ENCODE peak calls at places on chromosomes 4 and X, in five cellular contexts. One of them, this sample, is unnamed.
A peak's percentile ranks its signal among the peaks of the same experiment; 100 is the strongest.

GRCh38 chrX:110944793-110945466 is 149.3 kb upstream of the CHRDL1 start:
- DNase-seq in SK-N-SH: peak; percentile 58
- DNase-seq in K562: no peak
- DNase-seq in HCT116: no peak
- DNase-seq in GM12878: no peak
- DNase-seq in this sample: no peak

GRCh38 chrX:130109429-130110378 is 593 bp downstream of the ELF4 start:
- DNase-seq in GM12878: no peak
- DNase-seq in HCT116: no peak
- DNase-seq in K562: peak; percentile 50
- DNase-seq in SK-N-SH: peak; percentile 61
- DNase-seq in this sample: no peak

GRCh38 chr4:63618883-63619573 is 790.2 kb downstream of the TECRL start:
- DNase-seq in SK-N-SH: no peak
- DNase-seq in HCT116: no peak
- DNase-seq in K562: no peak
- DNase-seq in GM12878: no peak
- DNase-seq in this sample: no peak

GRCh38 chrX:136872091-136872700 is 8.3 kb downstream of the RBMX start:
- DNase-seq in GM12878: no peak
- DNase-seq in HCT116: no peak
- DNase-seq in SK-N-SH: no peak
- DNase-seq in K562: no peak
- DNase-seq in this sample: no peak

GRCh38 chrX:341541-342101 is 23.0 kb upstream of the GTPBP6 start:
- DNase-seq in K562: no peak
- DNase-seq in GM12878: no peak
- DNase-seq in HCT116: no peak
- DNase-seq in SK-N-SH: no peak
- DNase-seq in this sample: no peak

GRCh38 chr4:96736352-96736889 is 896.5 kb downstream of the PDHA2 start:
- DNase-seq in K562: no peak
- DNase-seq in HCT116: peak; percentile 64
- DNase-seq in SK-N-SH: no peak
- DNase-seq in GM12878: no peak
- DNase-seq in this sample: peak; percentile 28

GRCh38 chr4:124640037-124640730 is 72.3 kb downstream of the ANKRD50 start:
- DNase-seq in K562: no peak
- DNase-seq in GM12878: no peak
- DNase-seq in HCT116: peak; percentile 87
- DNase-seq in SK-N-SH: no peak
- DNase-seq in this sample: no peak

GRCh38 chr4:138775890-138776289 is 239.7 kb upstream of the NOCT start:
- DNase-seq in GM12878: peak; percentile 0
- DNase-seq in HCT116: no peak
- DNase-seq in K562: peak; percentile 43
- DNase-seq in SK-N-SH: no peak
- DNase-seq in this sample: no peak

GRCh38 chrX:9456250-9457074 is 8.4 kb upstream of the TBL1X start:
- DNase-seq in SK-N-SH: no peak
- DNase-seq in K562: no peak
- DNase-seq in HCT116: no peak
- DNase-seq in GM12878: no peak
- DNase-seq in this sample: no peak

GRCh38 chr4:157076578-157076947 is 613 bp downstream of the GLRB start:
- DNase-seq in SK-N-SH: peak; percentile 39
- DNase-seq in HCT116: no peak
- DNase-seq in GM12878: no peak
- DNase-seq in K562: no peak
- DNase-seq in this sample: peak; percentile 26

GRCh38 chr4:156676116-156676851 is 295.3 kb downstream of the PDGFC start:
- DNase-seq in SK-N-SH: no peak
- DNase-seq in GM12878: no peak
- DNase-seq in HCT116: no peak
- DNase-seq in K562: no peak
- DNase-seq in this sample: no peak

GRCh38 chrX:53440101-53440500 is 5.9 kb upstream of the HSD17B10 start:
- DNase-seq in SK-N-SH: no peak
- DNase-seq in GM12878: no peak
- DNase-seq in K562: no peak
- DNase-seq in HCT116: no peak
- DNase-seq in this sample: no peak

GRCh38 chr4:119299221-119300071 is 22.5 kb downstream of the FABP2 start:
- DNase-seq in HCT116: no peak
- DNase-seq in SK-N-SH: no peak
- DNase-seq in GM12878: peak; percentile 32
- DNase-seq in K562: peak; percentile 17
- DNase-seq in this sample: peak; percentile 14

GRCh38 chr4:33658971-33659370 is 2585.3 kb downstream of the ARAP2 start:
- DNase-seq in SK-N-SH: no peak
- DNase-seq in GM12878: no peak
- DNase-seq in K562: no peak
- DNase-seq in HCT116: no peak
- DNase-seq in this sample: no peak

GRCh38 chr4:62517721-62518120 is 1317.6 kb downstream of the ADGRL3 start:
- DNase-seq in GM12878: no peak
- DNase-seq in K562: no peak
- DNase-seq in SK-N-SH: no peak
- DNase-seq in HCT116: no peak
- DNase-seq in this sample: no peak

GRCh38 chr4:184416913-184417734 is 57.2 kb downstream of the IRF2 start:
- DNase-seq in K562: no peak
- DNase-seq in SK-N-SH: no peak
- DNase-seq in HCT116: no peak
- DNase-seq in GM12878: peak; percentile 48
- DNase-seq in this sample: no peak

GRCh38 chr4:133668061-133668851 is 519.2 kb downstream of the PCDH10 start:
- DNase-seq in GM12878: no peak
- DNase-seq in HCT116: no peak
- DNase-seq in SK-N-SH: no peak
- DNase-seq in K562: peak; percentile 15
- DNase-seq in this sample: no peak

GRCh38 chr4:140004580-140005314 is 149.2 kb downstream of the MAML3 start:
- DNase-seq in K562: no peak
- DNase-seq in GM12878: no peak
- DNase-seq in SK-N-SH: peak; percentile 79
- DNase-seq in HCT116: no peak
- DNase-seq in this sample: peak; percentile 17

GRCh38 chr4:137124278-137124932 is 407.9 kb downstream of the PCDH18 start:
- DNase-seq in GM12878: peak; percentile 1
- DNase-seq in K562: peak; percentile 3
- DNase-seq in HCT116: peak; percentile 53
- DNase-seq in SK-N-SH: peak; percentile 42
- DNase-seq in this sample: peak; percentile 74

GRCh38 chr4:105741548-105741947 is 33.0 kb downstream of the GSTCD start:
- DNase-seq in HCT116: no peak
- DNase-seq in K562: no peak
- DNase-seq in SK-N-SH: peak; percentile 10
- DNase-seq in GM12878: no peak
- DNase-seq in this sample: no peak

GRCh38 chr4:141350122-141350904 is 129.6 kb downstream of the ZNF330 start:
- DNase-seq in SK-N-SH: no peak
- DNase-seq in GM12878: no peak
- DNase-seq in HCT116: no peak
- DNase-seq in K562: no peak
- DNase-seq in this sample: peak; percentile 36

GRCh38 chr4:98468744-98469143 is 189.7 kb downstream of the TSPAN5 start:
- DNase-seq in K562: peak; percentile 12
- DNase-seq in GM12878: no peak
- DNase-seq in SK-N-SH: no peak
- DNase-seq in HCT116: no peak
- DNase-seq in this sample: no peak

GRCh38 chr4:26590639-26591038 is 6.8 kb downstream of the TBC1D19 start:
- DNase-seq in GM12878: no peak
- DNase-seq in HCT116: peak; percentile 60
- DNase-seq in K562: no peak
- DNase-seq in SK-N-SH: no peak
- DNase-seq in this sample: no peak

GRCh38 chr4:33162122-33162521 is 2442.0 kb downstream of the PCDH7 start:
- DNase-seq in HCT116: no peak
- DNase-seq in K562: no peak
- DNase-seq in SK-N-SH: no peak
- DNase-seq in GM12878: no peak
- DNase-seq in this sample: no peak

GRCh38 chrX:77451041-77451440 is 3.9 kb downstream of the FGF16 start:
- DNase-seq in GM12878: no peak
- DNase-seq in K562: no peak
- DNase-seq in HCT116: no peak
- DNase-seq in SK-N-SH: no peak
- DNase-seq in this sample: no peak

GRCh38 chr4:156865391-156865790 is 106.2 kb downstream of the PDGFC start:
- DNase-seq in GM12878: no peak
- DNase-seq in SK-N-SH: no peak
- DNase-seq in K562: no peak
- DNase-seq in HCT116: no peak
- DNase-seq in this sample: no peak

GRCh38 chr4:174398728-174399127 is 115.0 kb downstream of the CEP44 start:
- DNase-seq in GM12878: no peak
- DNase-seq in HCT116: no peak
- DNase-seq in SK-N-SH: no peak
- DNase-seq in K562: peak; percentile 22
- DNase-seq in this sample: no peak

GRCh38 chr4:115234405-115235093 is 121.1 kb upstream of the NDST4 start:
- DNase-seq in GM12878: peak; percentile 12
- DNase-seq in HCT116: peak; percentile 22
- DNase-seq in SK-N-SH: peak; percentile 15
- DNase-seq in K562: no peak
- DNase-seq in this sample: peak; percentile 3

GRCh38 chrX:100663651-100664050 is 19.7 kb downstream of the SRPX2 start:
- DNase-seq in K562: no peak
- DNase-seq in GM12878: no peak
- DNase-seq in HCT116: no peak
- DNase-seq in SK-N-SH: no peak
- DNase-seq in this sample: peak; percentile 36

GRCh38 chrX:100659431-100660137 is 15.6 kb downstream of the SRPX2 start:
- DNase-seq in SK-N-SH: no peak
- DNase-seq in GM12878: no peak
- DNase-seq in HCT116: no peak
- DNase-seq in K562: no peak
- DNase-seq in this sample: no peak

GRCh38 chrX:100658936-100659335 is 14.9 kb downstream of the SRPX2 start:
- DNase-seq in K562: no peak
- DNase-seq in HCT116: no peak
- DNase-seq in GM12878: no peak
- DNase-seq in SK-N-SH: no peak
- DNase-seq in this sample: peak; percentile 63

GRCh38 chrX:100662153-100662552 is 18.2 kb downstream of the SRPX2 start:
- DNase-seq in GM12878: no peak
- DNase-seq in K562: no peak
- DNase-seq in HCT116: no peak
- DNase-seq in SK-N-SH: no peak
- DNase-seq in this sample: no peak

DNA sequence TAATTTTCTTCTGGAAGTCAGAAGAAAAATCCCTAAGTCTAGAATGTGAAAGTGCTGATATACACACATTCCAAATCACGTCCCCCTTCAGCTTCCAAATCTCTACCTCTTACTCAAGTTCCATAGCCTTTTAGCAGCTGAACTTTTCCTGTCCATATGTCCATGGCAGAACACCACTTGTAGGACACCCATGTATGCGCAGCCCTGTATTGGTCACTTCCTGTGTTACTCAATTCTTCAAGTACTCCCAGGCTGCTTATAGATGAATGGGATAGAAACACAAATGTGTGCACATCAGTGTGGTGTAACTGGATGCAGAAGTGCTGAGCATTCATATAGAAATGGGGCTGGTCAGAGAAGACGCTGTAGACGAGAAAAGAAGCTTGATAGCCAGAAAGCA is 18.8 kb downstream of the SRPX2 start:
- DNase-seq in K562: no peak
- DNase-seq in HCT116: no peak
- DNase-seq in SK-N-SH: no peak
- DNase-seq in GM12878: no peak
- DNase-seq in this sample: no peak
- TF ChIP-seq JUND in K562: no peak
- TF ChIP-seq JUND in HCT116: no peak
- TF ChIP-seq JUND in SK-N-SH: no peak
- TF ChIP-seq JUND in GM12878: no peak
- TF ChIP-seq JUND in this sample: no peak

DNA sequence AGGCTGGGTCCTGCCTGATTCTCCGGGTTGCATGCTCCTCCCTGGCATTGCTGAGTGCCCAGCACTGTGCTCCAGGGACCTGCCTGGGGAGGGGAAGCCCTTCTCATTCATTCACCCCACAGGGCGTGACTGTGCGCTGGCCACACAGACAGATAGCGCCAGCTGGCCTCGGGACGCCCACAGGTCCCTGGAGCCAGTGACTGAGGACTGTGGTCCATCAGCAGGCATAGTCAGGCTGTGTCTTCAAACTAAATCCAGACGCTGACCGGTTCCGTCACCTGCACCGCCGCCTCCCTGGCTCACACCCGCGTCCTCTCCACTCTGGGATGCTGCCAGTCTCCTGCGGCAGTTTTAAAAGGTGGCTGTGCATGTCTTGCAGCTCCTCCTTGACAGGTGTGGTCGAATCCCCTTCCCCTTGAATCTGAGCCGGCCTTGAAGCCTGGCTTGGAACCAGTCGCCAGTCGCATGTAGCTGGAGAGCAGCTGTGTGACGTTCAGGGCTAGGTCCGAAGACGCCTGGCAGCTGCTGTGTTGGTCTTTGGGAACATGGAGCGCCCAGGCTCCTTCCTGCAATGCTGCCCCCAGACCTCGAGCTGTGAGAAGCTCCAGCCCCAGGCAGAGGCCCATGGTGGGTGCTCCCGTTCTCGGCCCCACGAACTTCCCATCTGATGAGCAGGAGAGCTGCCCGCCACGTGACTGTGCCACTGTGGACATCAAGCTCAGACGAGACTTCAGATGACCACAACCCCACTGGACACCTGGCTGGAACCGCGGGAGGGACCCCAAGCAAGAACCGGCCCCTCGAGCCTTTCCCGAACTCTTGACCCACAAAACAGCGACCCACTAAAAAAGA is 94.1 kb downstream of the ADRA2C start:
- DNase-seq in HCT116: no peak
- DNase-seq in GM12878: no peak
- DNase-seq in K562: no peak
- DNase-seq in SK-N-SH: no peak
- DNase-seq in this sample: peak; percentile 46
- TF ChIP-seq JUND in HCT116: no peak
- TF ChIP-seq JUND in GM12878: no peak
- TF ChIP-seq JUND in K562: no peak
- TF ChIP-seq JUND in SK-N-SH: no peak
- TF ChIP-seq JUND in this sample: no peak

GRCh38 chrX:46376246-46376885 is 168.9 kb downstream of the ZNF674 start:
- DNase-seq in GM12878: no peak
- DNase-seq in SK-N-SH: no peak
- DNase-seq in K562: peak; percentile 2
- DNase-seq in HCT116: peak; percentile 56
- DNase-seq in this sample: peak; percentile 69
- TF ChIP-seq JUND in GM12878: no peak
- TF ChIP-seq JUND in SK-N-SH: no peak
- TF ChIP-seq JUND in K562: no peak
- TF ChIP-seq JUND in HCT116: no peak
- TF ChIP-seq JUND in this sample: no peak

DNA sequence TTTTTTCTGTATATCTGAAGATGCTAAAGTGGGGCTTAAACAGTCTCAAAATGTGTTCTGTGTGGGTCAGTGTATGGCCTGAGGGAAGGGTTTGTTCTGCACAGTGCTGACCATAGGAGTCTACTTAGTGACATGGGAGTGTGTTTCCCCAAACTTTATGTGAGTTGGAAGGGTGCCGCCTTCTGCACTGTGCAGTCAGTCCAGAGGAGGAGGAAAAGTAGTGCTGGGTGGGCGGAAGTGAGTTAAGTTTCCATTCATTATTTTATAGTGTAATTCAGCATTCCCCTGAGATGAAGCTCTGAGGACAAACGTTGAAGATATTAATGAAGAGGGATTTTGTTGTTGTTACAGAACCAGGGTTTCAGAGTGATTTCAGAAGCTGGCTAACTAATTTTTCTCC is 2.9 kb downstream of the CHST7 start:
- DNase-seq in HCT116: no peak
- DNase-seq in GM12878: no peak
- DNase-seq in K562: no peak
- DNase-seq in SK-N-SH: no peak
- DNase-seq in this sample: no peak
- TF ChIP-seq JUND in HCT116: no peak
- TF ChIP-seq JUND in GM12878: no peak
- TF ChIP-seq JUND in K562: no peak
- TF ChIP-seq JUND in SK-N-SH: no peak
- TF ChIP-seq JUND in this sample: no peak